ENCODE peak calls at places on chromosomes 7 and 10, in seven cellular contexts. One of them, this sample, is unnamed.

GRCh38 chr10:125062244-125063208 is 97.8 kb downstream of the CTBP2 start:
- DNase-seq in right atrium auricular region: no peak
- DNase-seq in CD8-positive, alpha-beta T cell: no peak
- DNase-seq in heart left ventricle: peak; percentile 63
- DNase-seq in adrenal gland: no peak
- DNase-seq in hepatocyte: no peak
- DNase-seq in mesendoderm: no peak
- DNase-seq in this sample: no peak

GRCh38 chr7:55130554-55131198 is 111.9 kb downstream of the EGFR start:
- DNase-seq in right atrium auricular region: no peak
- DNase-seq in CD8-positive, alpha-beta T cell: no peak
- DNase-seq in heart left ventricle: no peak
- DNase-seq in adrenal gland: no peak
- DNase-seq in hepatocyte: no peak
- DNase-seq in mesendoderm: no peak
- DNase-seq in this sample: no peak

GRCh38 chr7:353746-354325 is 63.9 kb downstream of the FOXL3 start:
- DNase-seq in right atrium auricular region: no peak
- DNase-seq in CD8-positive, alpha-beta T cell: no peak
- DNase-seq in heart left ventricle: peak; percentile 27
- DNase-seq in adrenal gland: no peak
- DNase-seq in hepatocyte: no peak
- DNase-seq in mesendoderm: no peak
- DNase-seq in this sample: no peak

GRCh38 chr10:24299587-24300258 is 90.8 kb downstream of the KIAA1217 start:
- DNase-seq in right atrium auricular region: no peak
- DNase-seq in CD8-positive, alpha-beta T cell: no peak
- DNase-seq in heart left ventricle: no peak
- DNase-seq in adrenal gland: no peak
- DNase-seq in hepatocyte: no peak
- DNase-seq in mesendoderm: no peak
- DNase-seq in this sample: no peak

GRCh38 chr7:97004931-97005763 is at the start of gene DLX6:
- DNase-seq in right atrium auricular region: no peak
- DNase-seq in CD8-positive, alpha-beta T cell: no peak
- DNase-seq in heart left ventricle: no peak
- DNase-seq in adrenal gland: peak; percentile 39
- DNase-seq in hepatocyte: peak; percentile 87
- DNase-seq in mesendoderm: peak; percentile 97
- DNase-seq in this sample: no peak

GRCh38 chr10:70669732-70670317 is 2.5 kb upstream of the ADAMTS14 start:
- DNase-seq in right atrium auricular region: no peak
- DNase-seq in CD8-positive, alpha-beta T cell: no peak
- DNase-seq in heart left ventricle: no peak
- DNase-seq in adrenal gland: no peak
- DNase-seq in hepatocyte: no peak
- DNase-seq in mesendoderm: no peak
- DNase-seq in this sample: no peak

GRCh38 chr7:150976529-150977381 is 1.4 kb downstream of the KCNH2 start:
- DNase-seq in right atrium auricular region: peak; percentile 69
- DNase-seq in CD8-positive, alpha-beta T cell: no peak
- DNase-seq in heart left ventricle: peak; percentile 68
- DNase-seq in adrenal gland: no peak
- DNase-seq in hepatocyte: no peak
- DNase-seq in mesendoderm: no peak
- DNase-seq in this sample: no peak

GRCh38 chr10:44650576-44651394 is 260.4 kb upstream of the TMEM72 start:
- DNase-seq in right atrium auricular region: no peak
- DNase-seq in CD8-positive, alpha-beta T cell: no peak
- DNase-seq in heart left ventricle: peak; percentile 10
- DNase-seq in adrenal gland: no peak
- DNase-seq in hepatocyte: no peak
- DNase-seq in mesendoderm: no peak
- DNase-seq in this sample: no peak

GRCh38 chr7:91759205-91759863 is 121.2 kb downstream of the MTERF1 start:
- DNase-seq in right atrium auricular region: no peak
- DNase-seq in CD8-positive, alpha-beta T cell: no peak
- DNase-seq in heart left ventricle: no peak
- DNase-seq in adrenal gland: no peak
- DNase-seq in hepatocyte: peak; percentile 84
- DNase-seq in mesendoderm: peak; percentile 78
- DNase-seq in this sample: no peak

GRCh38 chr10:86603256-86603655 is 51.1 kb upstream of the OPN4 start:
- DNase-seq in right atrium auricular region: peak; percentile 9
- DNase-seq in CD8-positive, alpha-beta T cell: no peak
- DNase-seq in heart left ventricle: no peak
- DNase-seq in adrenal gland: no peak
- DNase-seq in hepatocyte: no peak
- DNase-seq in mesendoderm: no peak
- DNase-seq in this sample: no peak

GRCh38 chr10:97582169-97582568 is 2.0 kb upstream of the HOGA1 start:
- DNase-seq in right atrium auricular region: no peak
- DNase-seq in CD8-positive, alpha-beta T cell: no peak
- DNase-seq in heart left ventricle: no peak
- DNase-seq in adrenal gland: no peak
- DNase-seq in hepatocyte: no peak
- DNase-seq in mesendoderm: no peak
- DNase-seq in this sample: no peak

GRCh38 chr10:116796910-116797513 is 52.3 kb upstream of the ENO4 start:
- DNase-seq in right atrium auricular region: peak; percentile 67
- DNase-seq in CD8-positive, alpha-beta T cell: peak; percentile 46
- DNase-seq in heart left ventricle: peak; percentile 64
- DNase-seq in adrenal gland: peak; percentile 89
- DNase-seq in hepatocyte: peak; percentile 90
- DNase-seq in mesendoderm: peak; percentile 81
- DNase-seq in this sample: peak; percentile 85

GRCh38 chr7:124762611-124763143 is 2.9 kb downstream of the GPR37 start:
- DNase-seq in right atrium auricular region: no peak
- DNase-seq in CD8-positive, alpha-beta T cell: no peak
- DNase-seq in heart left ventricle: no peak
- DNase-seq in adrenal gland: no peak
- DNase-seq in hepatocyte: peak; percentile 20
- DNase-seq in mesendoderm: peak; percentile 31
- DNase-seq in this sample: no peak

GRCh38 chr10:95793401-95794045 is 37.6 kb downstream of the ENTPD1 start:
- DNase-seq in right atrium auricular region: peak; percentile 71
- DNase-seq in CD8-positive, alpha-beta T cell: no peak
- DNase-seq in heart left ventricle: no peak
- DNase-seq in adrenal gland: no peak
- DNase-seq in hepatocyte: no peak
- DNase-seq in mesendoderm: no peak
- DNase-seq in this sample: no peak

GRCh38 chr10:129779126-129779525 is 184.9 kb downstream of the EBF3 start:
- DNase-seq in right atrium auricular region: no peak
- DNase-seq in CD8-positive, alpha-beta T cell: no peak
- DNase-seq in heart left ventricle: no peak
- DNase-seq in adrenal gland: no peak
- DNase-seq in hepatocyte: no peak
- DNase-seq in mesendoderm: no peak
- DNase-seq in this sample: no peak

GRCh38 chr10:125984346-125984745 is 88.0 kb downstream of the FANK1 start:
- DNase-seq in right atrium auricular region: no peak
- DNase-seq in CD8-positive, alpha-beta T cell: no peak
- DNase-seq in heart left ventricle: no peak
- DNase-seq in adrenal gland: no peak
- DNase-seq in hepatocyte: no peak
- DNase-seq in mesendoderm: no peak
- DNase-seq in this sample: no peak

DNA sequence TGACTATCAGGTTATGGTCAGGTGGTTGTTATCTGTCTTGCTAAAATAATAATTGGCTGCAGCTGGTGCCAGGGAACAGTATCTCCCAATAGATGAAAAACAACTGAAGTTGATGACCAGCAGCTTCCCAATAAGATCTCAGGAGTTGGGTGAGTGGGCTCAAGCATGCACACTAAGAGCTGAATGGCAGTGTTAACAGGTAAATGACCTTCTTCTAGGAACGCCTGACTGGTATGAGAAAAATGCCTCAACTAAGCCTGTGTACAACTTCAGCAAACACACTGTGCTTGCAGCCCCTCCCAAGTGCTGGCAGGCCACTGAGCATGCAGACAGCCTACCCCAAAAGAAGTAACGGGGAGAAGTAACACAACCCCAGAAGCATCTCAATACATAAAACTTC is 636.9 kb downstream of the ACTR3B start:
- DNase-seq in right atrium auricular region: no peak
- DNase-seq in CD8-positive, alpha-beta T cell: no peak
- DNase-seq in heart left ventricle: no peak
- DNase-seq in adrenal gland: no peak
- DNase-seq in hepatocyte: no peak
- DNase-seq in mesendoderm: no peak
- DNase-seq in this sample: no peak
- H3K27ac ChIP-seq in right atrium auricular region: no peak overlapping the region
- H3K27ac ChIP-seq in CD8-positive, alpha-beta T cell: no peak overlapping the region
- H3K27ac ChIP-seq in heart left ventricle: no peak overlapping the region
- H3K27ac ChIP-seq in adrenal gland: no peak overlapping the region
- H3K27ac ChIP-seq in hepatocyte: no peak overlapping the region
- H3K27ac ChIP-seq in mesendoderm: no peak overlapping the region
- H3K27ac ChIP-seq in this sample: no peak overlapping the region

GRCh38 chr10:7339503-7339902 is 71.3 kb downstream of the SFMBT2 start:
- DNase-seq in right atrium auricular region: no peak
- DNase-seq in CD8-positive, alpha-beta T cell: no peak
- DNase-seq in heart left ventricle: no peak
- DNase-seq in adrenal gland: no peak
- DNase-seq in hepatocyte: no peak
- DNase-seq in mesendoderm: peak; percentile 10
- DNase-seq in this sample: no peak

GRCh38 chr10:7338469-7338868 is 72.4 kb downstream of the SFMBT2 start:
- DNase-seq in right atrium auricular region: no peak
- DNase-seq in CD8-positive, alpha-beta T cell: no peak
- DNase-seq in heart left ventricle: no peak
- DNase-seq in adrenal gland: no peak
- DNase-seq in hepatocyte: no peak
- DNase-seq in mesendoderm: no peak
- DNase-seq in this sample: no peak

GRCh38 chr10:7335977-7336376 is 74.9 kb downstream of the SFMBT2 start:
- DNase-seq in right atrium auricular region: no peak
- DNase-seq in CD8-positive, alpha-beta T cell: no peak
- DNase-seq in heart left ventricle: no peak
- DNase-seq in adrenal gland: no peak
- DNase-seq in hepatocyte: no peak
- DNase-seq in mesendoderm: no peak
- DNase-seq in this sample: no peak

GRCh38 chr10:7340179-7340874 is 70.5 kb downstream of the SFMBT2 start:
- DNase-seq in right atrium auricular region: no peak
- DNase-seq in CD8-positive, alpha-beta T cell: no peak
- DNase-seq in heart left ventricle: peak; percentile 42
- DNase-seq in adrenal gland: no peak
- DNase-seq in hepatocyte: no peak
- DNase-seq in mesendoderm: peak; percentile 72
- DNase-seq in this sample: no peak

GRCh38 chr10:7337431-7338171 is 73.2 kb downstream of the SFMBT2 start:
- DNase-seq in right atrium auricular region: no peak
- DNase-seq in CD8-positive, alpha-beta T cell: no peak
- DNase-seq in heart left ventricle: no peak
- DNase-seq in adrenal gland: no peak
- DNase-seq in hepatocyte: no peak
- DNase-seq in mesendoderm: no peak
- DNase-seq in this sample: no peak
- H3K4me3 ChIP-seq in right atrium auricular region: no peak overlapping the region
- H3K4me3 ChIP-seq in CD8-positive, alpha-beta T cell: no peak overlapping the region
- H3K4me3 ChIP-seq in heart left ventricle: no peak overlapping the region
- H3K4me3 ChIP-seq in adrenal gland: no peak overlapping the region
- H3K4me3 ChIP-seq in hepatocyte: no peak overlapping the region
- H3K4me3 ChIP-seq in mesendoderm: no peak overlapping the region
- H3K4me3 ChIP-seq in this sample: no peak overlapping the region

DNA sequence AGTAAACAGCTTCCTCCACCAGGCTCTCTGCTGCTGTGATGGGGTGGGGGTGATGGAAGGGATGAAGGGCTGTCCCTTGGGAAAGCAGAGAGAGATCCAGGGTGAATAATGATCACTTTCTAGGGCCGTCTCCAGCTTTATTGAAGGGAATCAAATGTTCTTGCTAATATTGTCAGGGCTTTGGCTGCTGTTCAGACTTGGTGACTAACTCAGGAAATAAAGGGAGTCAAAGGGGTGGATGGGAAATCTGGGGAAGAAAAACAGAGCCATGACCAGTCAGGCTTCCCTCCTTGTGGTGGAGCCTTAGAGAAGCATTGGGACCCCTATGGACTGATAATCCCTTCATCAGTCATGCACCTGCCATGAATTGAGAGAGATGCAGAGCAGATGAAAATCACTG is 196.2 kb upstream of the AGK start:
- DNase-seq in right atrium auricular region: no peak
- DNase-seq in CD8-positive, alpha-beta T cell: no peak
- DNase-seq in heart left ventricle: no peak
- DNase-seq in adrenal gland: no peak
- DNase-seq in hepatocyte: no peak
- DNase-seq in mesendoderm: no peak
- DNase-seq in this sample: no peak
- H3K27ac ChIP-seq in right atrium auricular region: peak overlapping the region; percentile 55
- H3K27ac ChIP-seq in CD8-positive, alpha-beta T cell: no peak overlapping the region
- H3K27ac ChIP-seq in heart left ventricle: no peak overlapping the region
- H3K27ac ChIP-seq in adrenal gland: no peak overlapping the region
- H3K27ac ChIP-seq in hepatocyte: no peak overlapping the region
- H3K27ac ChIP-seq in mesendoderm: no peak overlapping the region
- H3K27ac ChIP-seq in this sample: no peak overlapping the region

GRCh38 chr10:35019037-35019794 is 70.9 kb downstream of the CUL2 start:
- DNase-seq in right atrium auricular region: no peak
- DNase-seq in CD8-positive, alpha-beta T cell: no peak
- DNase-seq in heart left ventricle: no peak
- DNase-seq in adrenal gland: no peak
- DNase-seq in hepatocyte: no peak
- DNase-seq in mesendoderm: no peak
- DNase-seq in this sample: no peak

GRCh38 chr10:35012781-35013180 is 77.4 kb downstream of the CUL2 start:
- DNase-seq in right atrium auricular region: no peak
- DNase-seq in CD8-positive, alpha-beta T cell: no peak
- DNase-seq in heart left ventricle: no peak
- DNase-seq in adrenal gland: no peak
- DNase-seq in hepatocyte: no peak
- DNase-seq in mesendoderm: peak; percentile 49
- DNase-seq in this sample: peak; percentile 55

GRCh38 chr10:35017608-35018007 is 72.5 kb downstream of the CUL2 start:
- DNase-seq in right atrium auricular region: no peak
- DNase-seq in CD8-positive, alpha-beta T cell: no peak
- DNase-seq in heart left ventricle: no peak
- DNase-seq in adrenal gland: no peak
- DNase-seq in hepatocyte: no peak
- DNase-seq in mesendoderm: no peak
- DNase-seq in this sample: no peak

GRCh38 chr10:35011771-35012191 is 78.4 kb downstream of the CUL2 start:
- DNase-seq in right atrium auricular region: no peak
- DNase-seq in CD8-positive, alpha-beta T cell: no peak
- DNase-seq in heart left ventricle: no peak
- DNase-seq in adrenal gland: no peak
- DNase-seq in hepatocyte: no peak
- DNase-seq in mesendoderm: no peak
- DNase-seq in this sample: no peak

GRCh38 chr10:35016009-35016408 is 74.1 kb downstream of the CUL2 start:
- DNase-seq in right atrium auricular region: no peak
- DNase-seq in CD8-positive, alpha-beta T cell: no peak
- DNase-seq in heart left ventricle: no peak
- DNase-seq in adrenal gland: no peak
- DNase-seq in hepatocyte: no peak
- DNase-seq in mesendoderm: no peak
- DNase-seq in this sample: no peak
- H3K4me3 ChIP-seq in right atrium auricular region: no peak overlapping the region
- H3K4me3 ChIP-seq in CD8-positive, alpha-beta T cell: no peak overlapping the region
- H3K4me3 ChIP-seq in heart left ventricle: no peak overlapping the region
- H3K4me3 ChIP-seq in adrenal gland: no peak overlapping the region
- H3K4me3 ChIP-seq in hepatocyte: no peak overlapping the region
- H3K4me3 ChIP-seq in mesendoderm: no peak overlapping the region
- H3K4me3 ChIP-seq in this sample: no peak overlapping the region